ENCODE peak calls at places on chromosomes 7 and 10, in eight cellular contexts. B is heart left ventricle, C is stomach, R is heart right ventricle, O is cardiac muscle cell, E is IMR-90, P is psoas muscle, X is tibial nerve. D is an unnamed sample. For H3K36me3, the result is how much of the 10 kb centered on the place peaks cover.

GRCh38 chr7:29500719-29501118 is 62.9 kb upstream of the PRR15 start:
- DNase-seq in B (no peak), C (no peak), R (no peak), O (no peak), E (no peak), P (no peak), X (no peak), D (no peak)

GRCh38 chr7:148704966-148705365 is 6.3 kb downstream of the CUL1 start:
- DNase-seq in B (no peak), C (no peak), R (no peak), O (no peak), E (no peak), P (no peak), X (no peak), D (no peak)

GRCh38 chr10:121154846-121155245 is 303.7 kb downstream of the WDR11 start:
- DNase-seq in B (no peak), C (no peak), R (no peak), O (no peak), E (no peak), P (no peak), X (no peak), D (peak)

GRCh38 chr10:18713077-18713476 is 53.8 kb downstream of the ARL5B start:
- DNase-seq in B (no peak), C (no peak), R (no peak), O (no peak), E (peak), P (no peak), X (no peak), D (no peak)

GRCh38 chr7:102203218-102203617 is 83.5 kb upstream of the SH2B2 start:
- DNase-seq in B (no peak), C (no peak), R (no peak), O (no peak), E (no peak), P (no peak), X (no peak), D (no peak)

GRCh38 chr7:140640727-140641531 is at the start of gene DENND2A:
- DNase-seq in B (peak), C (peak), R (peak), O (peak), E (peak), P (peak), X (peak), D (no peak)

GRCh38 chr7:107961399-107961798 is 41.6 kb downstream of the LAMB1 start:
- DNase-seq in B (peak), C (no peak), R (peak), O (no peak), E (no peak), P (peak), X (peak), D (no peak)

GRCh38 chr10:103241262-103242011 is 4.2 kb upstream of the RPEL1 start:
- DNase-seq in B (no peak), C (peak), R (no peak), O (peak), E (peak), P (peak), X (no peak), D (peak)

GRCh38 chr7:108073305-108074070 is 56.7 kb downstream of the LAMB4 start:
- DNase-seq in B (no peak), C (no peak), R (no peak), O (no peak), E (no peak), P (no peak), X (no peak), D (no peak)

GRCh38 chr7:100721505-100721812 is 1.2 kb downstream of the EPO start:
- DNase-seq in B (peak), C (no peak), R (no peak), O (no peak), E (no peak), P (no peak), X (no peak), D (no peak)

GRCh38 chr10:123043409-123043925 is 34.7 kb downstream of the ACADSB start:
- DNase-seq in B (no peak), C (peak), R (peak), O (peak), E (peak), P (no peak), X (no peak), D (no peak)

GRCh38 chr10:19847321-19847720 is 31.1 kb downstream of the PLXDC2 start:
- DNase-seq in B (no peak), C (no peak), R (no peak), O (no peak), E (peak), P (no peak), X (no peak), D (no peak)

GRCh38 chr10:90960355-90960814 is 39.5 kb upstream of the ANKRD1 start:
- DNase-seq in B (no peak), C (no peak), R (no peak), O (no peak), E (peak), P (no peak), X (no peak), D (no peak)

GRCh38 chr10:101062231-101063161 is 707 bp downstream of the KAZALD1 start:
- DNase-seq in B (peak), C (peak), R (peak), O (peak), E (peak), P (peak), X (no peak), D (no peak)
- TF ChIP-seq CTCF in B (peak), C (peak), R (peak), O (peak), E (peak), P (peak), X (peak), D (peak)

GRCh38 chr7:127715901-127716300 is 63.9 kb downstream of the SND1 start:
- DNase-seq in B (no peak), C (no peak), R (no peak), O (no peak), E (no peak), P (no peak), X (no peak), D (no peak)

GRCh38 chr7:127715272-127715671 is 63.3 kb downstream of the SND1 start:
- DNase-seq in B (no peak), C (no peak), R (no peak), O (no peak), E (no peak), P (no peak), X (no peak), D (no peak)

GRCh38 chr7:127713758-127714157 is 61.8 kb downstream of the SND1 start:
- DNase-seq in B (no peak), C (no peak), R (no peak), O (no peak), E (no peak), P (no peak), X (no peak), D (no peak)

GRCh38 chr7:127717502-127718125 is 65.6 kb downstream of the SND1 start:
- DNase-seq in B (no peak), C (no peak), R (no peak), O (no peak), E (peak), P (no peak), X (no peak), D (no peak)

DNA sequence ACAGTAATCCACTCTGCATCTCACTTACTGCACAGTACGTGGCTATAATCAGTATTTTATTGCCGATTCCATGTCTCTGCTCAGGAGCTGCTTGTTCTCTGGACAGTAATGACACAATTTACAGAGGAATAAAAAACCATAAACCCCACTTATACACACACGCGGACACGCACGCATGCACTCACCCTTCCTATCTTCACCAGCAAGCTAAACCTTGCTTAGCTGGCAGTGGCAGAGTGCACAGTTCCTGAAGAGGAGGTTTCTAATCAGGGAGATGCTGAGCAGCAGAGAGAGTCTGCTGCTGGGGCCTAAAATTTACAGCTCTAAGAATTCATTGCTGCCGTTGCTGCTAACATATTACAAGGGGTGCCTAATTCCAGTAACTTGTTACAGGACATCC is 66.3 kb downstream of the SND1 start:
- DNase-seq in B (no peak), C (no peak), R (no peak), O (no peak), E (no peak), P (no peak), X (no peak), D (no peak)
- H3K36me3 ChIP-seq in B (half or more), C (half or more), R (half or more), O (under half), E (under half), P (under half), X (under half), D (under half)

GRCh38 chr7:23530355-23530754 is 1.4 kb downstream of the TRA2A start:
- DNase-seq in B (no peak), C (no peak), R (no peak), O (no peak), E (peak), P (no peak), X (no peak), D (no peak)
- TF ChIP-seq CTCF in B (no peak), C (no peak), R (no peak), O (peak), E (no peak), P (no peak), X (no peak), D (no peak)

GRCh38 chr7:6604458-6604857 is 11.0 kb upstream of the ZNF853 start:
- DNase-seq in B (peak), C (no peak), R (no peak), O (no peak), E (no peak), P (no peak), X (no peak), D (no peak)

GRCh38 chr7:6606866-6607583 is 8.4 kb upstream of the ZNF853 start:
- DNase-seq in B (no peak), C (no peak), R (no peak), O (no peak), E (no peak), P (no peak), X (no peak), D (no peak)

GRCh38 chr7:6608794-6609193 is 6.6 kb upstream of the ZNF853 start:
- DNase-seq in B (no peak), C (no peak), R (no peak), O (no peak), E (no peak), P (no peak), X (no peak), D (no peak)

GRCh38 chr7:6608081-6608480 is 7.3 kb upstream of the ZNF853 start:
- DNase-seq in B (no peak), C (no peak), R (no peak), O (no peak), E (no peak), P (no peak), X (no peak), D (no peak)

DNA sequence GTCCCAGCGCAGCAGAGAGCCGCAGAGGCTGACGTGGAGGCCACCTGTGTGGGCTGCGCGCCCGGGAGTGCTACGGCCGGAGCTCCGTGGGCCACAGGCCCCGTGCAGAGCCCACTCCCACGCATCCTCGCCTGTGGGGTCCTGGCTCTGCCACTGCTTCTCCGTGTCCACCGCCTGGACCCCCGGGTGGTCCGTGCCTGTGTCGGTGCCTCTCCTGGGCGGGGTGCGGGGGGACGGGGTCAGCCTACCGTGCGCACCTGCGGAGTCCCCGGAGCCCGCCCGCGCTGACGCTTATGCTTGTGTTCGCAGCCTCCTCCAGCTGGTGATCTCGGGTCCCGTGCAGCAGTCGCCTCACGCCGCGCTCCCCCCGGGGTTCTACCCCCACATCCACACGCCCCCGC is 7.8 kb upstream of the ZNF853 start:
- DNase-seq in B (no peak), C (no peak), R (no peak), O (no peak), E (no peak), P (no peak), X (no peak), D (no peak)
- H3K36me3 ChIP-seq in B (half or more), C (half or more), R (half or more), O (under half), E (under half), P (half or more), X (under half), D (under half)

GRCh38 chr10:86682675-86683074 is 14.4 kb downstream of the LDB3 start:
- DNase-seq in B (no peak), C (no peak), R (no peak), O (no peak), E (no peak), P (no peak), X (no peak), D (no peak)

GRCh38 chr10:86685416-86685815 is 17.1 kb downstream of the LDB3 start:
- DNase-seq in B (no peak), C (no peak), R (no peak), O (no peak), E (no peak), P (no peak), X (no peak), D (no peak)

GRCh38 chr10:86685893-86686632 is 17.8 kb downstream of the LDB3 start:
- DNase-seq in B (no peak), C (no peak), R (no peak), O (no peak), E (no peak), P (no peak), X (no peak), D (no peak)

GRCh38 chr10:86681722-86682386 is 13.5 kb downstream of the LDB3 start:
- DNase-seq in B (no peak), C (no peak), R (no peak), O (no peak), E (no peak), P (no peak), X (no peak), D (no peak)

DNA sequence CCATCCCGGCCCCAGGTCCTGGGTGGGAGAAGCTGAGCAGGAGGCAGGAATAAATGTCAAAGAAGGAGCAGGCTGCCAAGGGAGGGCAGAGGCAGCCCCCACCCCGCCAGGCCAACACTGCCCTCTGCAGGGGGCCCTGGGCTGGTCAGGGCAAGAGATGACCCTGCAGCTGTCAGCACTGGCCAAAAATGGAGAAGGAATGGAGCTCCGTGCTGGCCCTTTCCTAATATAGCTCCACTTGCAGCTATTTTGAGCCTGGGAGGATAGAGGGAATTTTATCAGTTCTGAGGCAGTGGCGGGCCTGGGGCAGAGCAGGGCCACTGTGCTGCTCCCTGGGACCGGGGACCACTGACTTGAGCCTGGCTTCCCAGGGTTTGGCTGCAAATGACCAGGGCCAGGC is 16.0 kb downstream of the LDB3 start:
- DNase-seq in B (peak), C (no peak), R (peak), O (peak), E (peak), P (peak), X (no peak), D (no peak)
- TF ChIP-seq CTCF in B (peak), C (no peak), R (peak), O (peak), E (peak), P (peak), X (no peak), D (no peak)

GRCh38 chr10:100341953-100342626 is 4.9 kb upstream of the SCD start:
- DNase-seq in B (no peak), C (peak), R (peak), O (peak), E (peak), P (peak), X (no peak), D (peak)
- H3K36me3 ChIP-seq in B (under half), C (under half), R (under half), O (under half), E (under half), P (under half), X (under half), D (under half)

DNA sequence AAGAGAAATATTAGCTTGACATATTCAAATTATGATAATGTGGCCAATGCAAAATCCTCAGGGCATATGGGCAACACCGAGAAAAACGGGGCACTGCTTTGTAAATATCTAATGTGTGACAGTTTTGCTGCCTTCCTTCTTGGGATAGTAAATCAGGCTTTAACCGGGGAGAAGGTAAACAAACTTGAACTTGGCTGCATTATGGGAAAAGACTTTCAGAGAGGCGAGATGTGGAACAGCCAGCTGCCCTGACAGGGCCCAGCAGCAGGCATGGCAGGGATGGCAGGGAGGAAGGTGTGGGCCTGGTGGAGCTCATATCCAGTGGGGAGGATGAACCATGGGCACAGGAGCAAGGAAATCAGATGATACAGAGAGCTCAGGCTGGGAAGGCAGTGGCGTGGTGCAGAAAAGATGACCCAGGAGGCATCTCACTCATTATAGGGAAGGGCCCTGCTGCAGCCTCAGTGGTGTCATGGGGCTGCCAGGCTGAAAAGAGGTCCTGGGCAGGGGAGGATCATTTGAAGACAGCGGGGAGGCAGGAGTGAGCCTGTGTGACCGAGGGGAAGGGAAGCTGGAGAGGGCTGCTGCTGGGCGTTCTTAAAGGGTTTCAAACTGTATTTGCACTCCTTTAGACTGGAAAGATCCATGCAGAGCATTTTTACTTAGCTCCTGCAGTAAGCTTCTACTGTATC is 26.7 kb downstream of the CXCL12 start:
- DNase-seq in B (no peak), C (no peak), R (no peak), O (no peak), E (no peak), P (no peak), X (no peak), D (no peak)
- TF ChIP-seq CTCF in B (no peak), C (no peak), R (no peak), O (no peak), E (no peak), P (no peak), X (no peak), D (no peak)

GRCh38 chr10:110881905-110882304 is 10.2 kb downstream of the PDCD4 start:
- DNase-seq in B (no peak), C (no peak), R (no peak), O (no peak), E (no peak), P (no peak), X (no peak), D (no peak)
- H3K36me3 ChIP-seq in B (half or more), C (half or more), R (half or more), O (half or more), E (under half), P (half or more), X (under half), D (under half)

GRCh38 chr10:3485287-3485686 is 299.7 kb downstream of the KLF6 start:
- DNase-seq in B (no peak), C (no peak), R (no peak), O (no peak), E (no peak), P (no peak), X (no peak), D (no peak)
- TF ChIP-seq CTCF in B (no peak), C (no peak), R (no peak), O (no peak), E (no peak), P (no peak), X (no peak), D (no peak)